ENCODE peak calls at places on chromosomes 11 and 22, in nine cellular contexts. One of them, this sample, is unnamed.

GRCh38 chr11:10375280-10376048 is 70.6 kb downstream of the ADM start:
- DNase-seq in activated T-cell treated with anti-CD3 and anti-CD28 coated beads, Interleukin-2, amount 50 U/mL, for 72 hours: no peak
- DNase-seq in fibroblast of the conjunctiva: peak
- DNase-seq in hepatic stellate cell: no peak
- DNase-seq in T-helper 9 cell: no peak
- DNase-seq in stimulated activated CD4-positive, alpha-beta T cell treated with anti-CD3 and anti-CD28 coated beads, Interleukin-12 subunit alpha, Interleukin-12 subunit beta, amount 100 ng/mL, for 24 hours: no peak
- DNase-seq in DND-41: no peak
- DNase-seq in activated CD4-positive, alpha-beta memory T cell treated with anti-CD3 and anti-CD28 coated beads for 36 hours: no peak
- DNase-seq in NCI-H460: no peak
- DNase-seq in this sample: no peak

GRCh38 chr22:24142241-24142640 is 39.0 kb upstream of the SUSD2 start:
- DNase-seq in activated T-cell treated with anti-CD3 and anti-CD28 coated beads, Interleukin-2, amount 50 U/mL, for 72 hours: no peak
- DNase-seq in fibroblast of the conjunctiva: no peak
- DNase-seq in hepatic stellate cell: no peak
- DNase-seq in T-helper 9 cell: no peak
- DNase-seq in stimulated activated CD4-positive, alpha-beta T cell treated with anti-CD3 and anti-CD28 coated beads, Interleukin-12 subunit alpha, Interleukin-12 subunit beta, amount 100 ng/mL, for 24 hours: no peak
- DNase-seq in DND-41: no peak
- DNase-seq in activated CD4-positive, alpha-beta memory T cell treated with anti-CD3 and anti-CD28 coated beads for 36 hours: no peak
- DNase-seq in NCI-H460: no peak
- DNase-seq in this sample: no peak

GRCh38 chr11:17407575-17407974 is 19.1 kb upstream of the KCNJ11 start:
- DNase-seq in activated T-cell treated with anti-CD3 and anti-CD28 coated beads, Interleukin-2, amount 50 U/mL, for 72 hours: no peak
- DNase-seq in fibroblast of the conjunctiva: no peak
- DNase-seq in hepatic stellate cell: no peak
- DNase-seq in T-helper 9 cell: no peak
- DNase-seq in stimulated activated CD4-positive, alpha-beta T cell treated with anti-CD3 and anti-CD28 coated beads, Interleukin-12 subunit alpha, Interleukin-12 subunit beta, amount 100 ng/mL, for 24 hours: no peak
- DNase-seq in DND-41: no peak
- DNase-seq in activated CD4-positive, alpha-beta memory T cell treated with anti-CD3 and anti-CD28 coated beads for 36 hours: no peak
- DNase-seq in NCI-H460: no peak
- DNase-seq in this sample: no peak

GRCh38 chr11:57237204-57237681 is at the start of gene APLNR:
- DNase-seq in activated T-cell treated with anti-CD3 and anti-CD28 coated beads, Interleukin-2, amount 50 U/mL, for 72 hours: no peak
- DNase-seq in fibroblast of the conjunctiva: no peak
- DNase-seq in hepatic stellate cell: no peak
- DNase-seq in T-helper 9 cell: no peak
- DNase-seq in stimulated activated CD4-positive, alpha-beta T cell treated with anti-CD3 and anti-CD28 coated beads, Interleukin-12 subunit alpha, Interleukin-12 subunit beta, amount 100 ng/mL, for 24 hours: no peak
- DNase-seq in DND-41: peak
- DNase-seq in activated CD4-positive, alpha-beta memory T cell treated with anti-CD3 and anti-CD28 coated beads for 36 hours: no peak
- DNase-seq in NCI-H460: no peak
- DNase-seq in this sample: no peak

GRCh38 chr11:122287401-122287800 is 171.4 kb upstream of the BLID start:
- DNase-seq in activated T-cell treated with anti-CD3 and anti-CD28 coated beads, Interleukin-2, amount 50 U/mL, for 72 hours: no peak
- DNase-seq in fibroblast of the conjunctiva: no peak
- DNase-seq in hepatic stellate cell: no peak
- DNase-seq in T-helper 9 cell: no peak
- DNase-seq in stimulated activated CD4-positive, alpha-beta T cell treated with anti-CD3 and anti-CD28 coated beads, Interleukin-12 subunit alpha, Interleukin-12 subunit beta, amount 100 ng/mL, for 24 hours: no peak
- DNase-seq in DND-41: peak
- DNase-seq in activated CD4-positive, alpha-beta memory T cell treated with anti-CD3 and anti-CD28 coated beads for 36 hours: no peak
- DNase-seq in NCI-H460: no peak
- DNase-seq in this sample: no peak

GRCh38 chr22:25566812-25567211 is 2.3 kb downstream of the GRK3 start:
- DNase-seq in activated T-cell treated with anti-CD3 and anti-CD28 coated beads, Interleukin-2, amount 50 U/mL, for 72 hours: no peak
- DNase-seq in fibroblast of the conjunctiva: no peak
- DNase-seq in hepatic stellate cell: no peak
- DNase-seq in T-helper 9 cell: no peak
- DNase-seq in stimulated activated CD4-positive, alpha-beta T cell treated with anti-CD3 and anti-CD28 coated beads, Interleukin-12 subunit alpha, Interleukin-12 subunit beta, amount 100 ng/mL, for 24 hours: no peak
- DNase-seq in DND-41: no peak
- DNase-seq in activated CD4-positive, alpha-beta memory T cell treated with anti-CD3 and anti-CD28 coated beads for 36 hours: no peak
- DNase-seq in NCI-H460: no peak
- DNase-seq in this sample: no peak

GRCh38 chr22:36930041-36930935 is 16.9 kb downstream of the CSF2RB start:
- DNase-seq in activated T-cell treated with anti-CD3 and anti-CD28 coated beads, Interleukin-2, amount 50 U/mL, for 72 hours: no peak
- DNase-seq in fibroblast of the conjunctiva: no peak
- DNase-seq in hepatic stellate cell: no peak
- DNase-seq in T-helper 9 cell: no peak
- DNase-seq in stimulated activated CD4-positive, alpha-beta T cell treated with anti-CD3 and anti-CD28 coated beads, Interleukin-12 subunit alpha, Interleukin-12 subunit beta, amount 100 ng/mL, for 24 hours: no peak
- DNase-seq in DND-41: no peak
- DNase-seq in activated CD4-positive, alpha-beta memory T cell treated with anti-CD3 and anti-CD28 coated beads for 36 hours: no peak
- DNase-seq in NCI-H460: no peak
- DNase-seq in this sample: no peak

GRCh38 chr11:44602810-44603410 is 37.4 kb downstream of the CD82 start:
- DNase-seq in activated T-cell treated with anti-CD3 and anti-CD28 coated beads, Interleukin-2, amount 50 U/mL, for 72 hours: no peak
- DNase-seq in fibroblast of the conjunctiva: no peak
- DNase-seq in hepatic stellate cell: no peak
- DNase-seq in T-helper 9 cell: no peak
- DNase-seq in stimulated activated CD4-positive, alpha-beta T cell treated with anti-CD3 and anti-CD28 coated beads, Interleukin-12 subunit alpha, Interleukin-12 subunit beta, amount 100 ng/mL, for 24 hours: no peak
- DNase-seq in DND-41: no peak
- DNase-seq in activated CD4-positive, alpha-beta memory T cell treated with anti-CD3 and anti-CD28 coated beads for 36 hours: no peak
- DNase-seq in NCI-H460: no peak
- DNase-seq in this sample: no peak

GRCh38 chr11:2940930-2941821 is 12.0 kb upstream of the PHLDA2 start:
- DNase-seq in activated T-cell treated with anti-CD3 and anti-CD28 coated beads, Interleukin-2, amount 50 U/mL, for 72 hours: peak
- DNase-seq in fibroblast of the conjunctiva: no peak
- DNase-seq in hepatic stellate cell: no peak
- DNase-seq in T-helper 9 cell: no peak
- DNase-seq in stimulated activated CD4-positive, alpha-beta T cell treated with anti-CD3 and anti-CD28 coated beads, Interleukin-12 subunit alpha, Interleukin-12 subunit beta, amount 100 ng/mL, for 24 hours: no peak
- DNase-seq in DND-41: no peak
- DNase-seq in activated CD4-positive, alpha-beta memory T cell treated with anti-CD3 and anti-CD28 coated beads for 36 hours: no peak
- DNase-seq in NCI-H460: no peak
- DNase-seq in this sample: no peak

GRCh38 chr11:63839508-63840355 is 822 bp downstream of the MARK2 start:
- DNase-seq in activated T-cell treated with anti-CD3 and anti-CD28 coated beads, Interleukin-2, amount 50 U/mL, for 72 hours: peak
- DNase-seq in fibroblast of the conjunctiva: no peak
- DNase-seq in hepatic stellate cell: no peak
- DNase-seq in T-helper 9 cell: peak
- DNase-seq in stimulated activated CD4-positive, alpha-beta T cell treated with anti-CD3 and anti-CD28 coated beads, Interleukin-12 subunit alpha, Interleukin-12 subunit beta, amount 100 ng/mL, for 24 hours: peak
- DNase-seq in DND-41: peak
- DNase-seq in activated CD4-positive, alpha-beta memory T cell treated with anti-CD3 and anti-CD28 coated beads for 36 hours: peak
- DNase-seq in NCI-H460: no peak
- DNase-seq in this sample: no peak

GRCh38 chr11:44955019-44955738 is 4.5 kb upstream of the TP53I11 start:
- DNase-seq in activated T-cell treated with anti-CD3 and anti-CD28 coated beads, Interleukin-2, amount 50 U/mL, for 72 hours: no peak
- DNase-seq in fibroblast of the conjunctiva: peak
- DNase-seq in hepatic stellate cell: peak
- DNase-seq in T-helper 9 cell: no peak
- DNase-seq in stimulated activated CD4-positive, alpha-beta T cell treated with anti-CD3 and anti-CD28 coated beads, Interleukin-12 subunit alpha, Interleukin-12 subunit beta, amount 100 ng/mL, for 24 hours: no peak
- DNase-seq in DND-41: peak
- DNase-seq in activated CD4-positive, alpha-beta memory T cell treated with anti-CD3 and anti-CD28 coated beads for 36 hours: peak
- DNase-seq in NCI-H460: no peak
- DNase-seq in this sample: peak

GRCh38 chr11:65118097-65118837 is 766 bp upstream of the ZNHIT2 start:
- DNase-seq in activated T-cell treated with anti-CD3 and anti-CD28 coated beads, Interleukin-2, amount 50 U/mL, for 72 hours: no peak
- DNase-seq in fibroblast of the conjunctiva: no peak
- DNase-seq in hepatic stellate cell: no peak
- DNase-seq in T-helper 9 cell: no peak
- DNase-seq in stimulated activated CD4-positive, alpha-beta T cell treated with anti-CD3 and anti-CD28 coated beads, Interleukin-12 subunit alpha, Interleukin-12 subunit beta, amount 100 ng/mL, for 24 hours: no peak
- DNase-seq in DND-41: no peak
- DNase-seq in activated CD4-positive, alpha-beta memory T cell treated with anti-CD3 and anti-CD28 coated beads for 36 hours: no peak
- DNase-seq in NCI-H460: no peak
- DNase-seq in this sample: no peak

GRCh38 chr11:96091476-96091875 is 167.6 kb upstream of the MTMR2 start:
- DNase-seq in activated T-cell treated with anti-CD3 and anti-CD28 coated beads, Interleukin-2, amount 50 U/mL, for 72 hours: no peak
- DNase-seq in fibroblast of the conjunctiva: no peak
- DNase-seq in hepatic stellate cell: no peak
- DNase-seq in T-helper 9 cell: no peak
- DNase-seq in stimulated activated CD4-positive, alpha-beta T cell treated with anti-CD3 and anti-CD28 coated beads, Interleukin-12 subunit alpha, Interleukin-12 subunit beta, amount 100 ng/mL, for 24 hours: no peak
- DNase-seq in DND-41: no peak
- DNase-seq in activated CD4-positive, alpha-beta memory T cell treated with anti-CD3 and anti-CD28 coated beads for 36 hours: no peak
- DNase-seq in NCI-H460: peak
- DNase-seq in this sample: no peak

GRCh38 chr22:36386900-36387663 is 685 bp downstream of the MYH9 start:
- DNase-seq in activated T-cell treated with anti-CD3 and anti-CD28 coated beads, Interleukin-2, amount 50 U/mL, for 72 hours: peak
- DNase-seq in fibroblast of the conjunctiva: no peak
- DNase-seq in hepatic stellate cell: no peak
- DNase-seq in T-helper 9 cell: no peak
- DNase-seq in stimulated activated CD4-positive, alpha-beta T cell treated with anti-CD3 and anti-CD28 coated beads, Interleukin-12 subunit alpha, Interleukin-12 subunit beta, amount 100 ng/mL, for 24 hours: no peak
- DNase-seq in DND-41: peak
- DNase-seq in activated CD4-positive, alpha-beta memory T cell treated with anti-CD3 and anti-CD28 coated beads for 36 hours: peak
- DNase-seq in NCI-H460: no peak
- DNase-seq in this sample: no peak

GRCh38 chr11:2395856-2396255 is 4.7 kb upstream of the TSSC4 start:
- DNase-seq in activated T-cell treated with anti-CD3 and anti-CD28 coated beads, Interleukin-2, amount 50 U/mL, for 72 hours: no peak
- DNase-seq in fibroblast of the conjunctiva: no peak
- DNase-seq in hepatic stellate cell: no peak
- DNase-seq in T-helper 9 cell: no peak
- DNase-seq in stimulated activated CD4-positive, alpha-beta T cell treated with anti-CD3 and anti-CD28 coated beads, Interleukin-12 subunit alpha, Interleukin-12 subunit beta, amount 100 ng/mL, for 24 hours: no peak
- DNase-seq in DND-41: no peak
- DNase-seq in activated CD4-positive, alpha-beta memory T cell treated with anti-CD3 and anti-CD28 coated beads for 36 hours: no peak
- DNase-seq in NCI-H460: no peak
- DNase-seq in this sample: no peak

GRCh38 chr11:83241291-83241946 is 44.7 kb downstream of the CCDC90B start:
- DNase-seq in activated T-cell treated with anti-CD3 and anti-CD28 coated beads, Interleukin-2, amount 50 U/mL, for 72 hours: no peak
- DNase-seq in fibroblast of the conjunctiva: peak
- DNase-seq in hepatic stellate cell: peak
- DNase-seq in T-helper 9 cell: no peak
- DNase-seq in stimulated activated CD4-positive, alpha-beta T cell treated with anti-CD3 and anti-CD28 coated beads, Interleukin-12 subunit alpha, Interleukin-12 subunit beta, amount 100 ng/mL, for 24 hours: no peak
- DNase-seq in DND-41: no peak
- DNase-seq in activated CD4-positive, alpha-beta memory T cell treated with anti-CD3 and anti-CD28 coated beads for 36 hours: peak
- DNase-seq in NCI-H460: peak
- DNase-seq in this sample: peak

GRCh38 chr11:14339356-14339755 is 19.6 kb downstream of the RRAS2 start:
- DNase-seq in activated T-cell treated with anti-CD3 and anti-CD28 coated beads, Interleukin-2, amount 50 U/mL, for 72 hours: no peak
- DNase-seq in fibroblast of the conjunctiva: no peak
- DNase-seq in hepatic stellate cell: no peak
- DNase-seq in T-helper 9 cell: no peak
- DNase-seq in stimulated activated CD4-positive, alpha-beta T cell treated with anti-CD3 and anti-CD28 coated beads, Interleukin-12 subunit alpha, Interleukin-12 subunit beta, amount 100 ng/mL, for 24 hours: no peak
- DNase-seq in DND-41: no peak
- DNase-seq in activated CD4-positive, alpha-beta memory T cell treated with anti-CD3 and anti-CD28 coated beads for 36 hours: no peak
- DNase-seq in NCI-H460: no peak
- DNase-seq in this sample: no peak

GRCh38 chr11:105315287-105315686 is 175.7 kb upstream of the CARD18 start:
- DNase-seq in activated T-cell treated with anti-CD3 and anti-CD28 coated beads, Interleukin-2, amount 50 U/mL, for 72 hours: no peak
- DNase-seq in fibroblast of the conjunctiva: no peak
- DNase-seq in hepatic stellate cell: no peak
- DNase-seq in T-helper 9 cell: no peak
- DNase-seq in stimulated activated CD4-positive, alpha-beta T cell treated with anti-CD3 and anti-CD28 coated beads, Interleukin-12 subunit alpha, Interleukin-12 subunit beta, amount 100 ng/mL, for 24 hours: no peak
- DNase-seq in DND-41: no peak
- DNase-seq in activated CD4-positive, alpha-beta memory T cell treated with anti-CD3 and anti-CD28 coated beads for 36 hours: no peak
- DNase-seq in NCI-H460: no peak
- DNase-seq in this sample: no peak

GRCh38 chr22:31969789-31970489 is 25.6 kb downstream of the YWHAH start:
- DNase-seq in activated T-cell treated with anti-CD3 and anti-CD28 coated beads, Interleukin-2, amount 50 U/mL, for 72 hours: peak
- DNase-seq in fibroblast of the conjunctiva: peak
- DNase-seq in hepatic stellate cell: peak
- DNase-seq in T-helper 9 cell: peak
- DNase-seq in stimulated activated CD4-positive, alpha-beta T cell treated with anti-CD3 and anti-CD28 coated beads, Interleukin-12 subunit alpha, Interleukin-12 subunit beta, amount 100 ng/mL, for 24 hours: peak
- DNase-seq in DND-41: peak
- DNase-seq in activated CD4-positive, alpha-beta memory T cell treated with anti-CD3 and anti-CD28 coated beads for 36 hours: peak
- DNase-seq in NCI-H460: peak
- DNase-seq in this sample: peak

GRCh38 chr11:83092488-83093384 is 21.0 kb upstream of the RAB30 start:
- DNase-seq in activated T-cell treated with anti-CD3 and anti-CD28 coated beads, Interleukin-2, amount 50 U/mL, for 72 hours: no peak
- DNase-seq in fibroblast of the conjunctiva: no peak
- DNase-seq in hepatic stellate cell: no peak
- DNase-seq in T-helper 9 cell: no peak
- DNase-seq in stimulated activated CD4-positive, alpha-beta T cell treated with anti-CD3 and anti-CD28 coated beads, Interleukin-12 subunit alpha, Interleukin-12 subunit beta, amount 100 ng/mL, for 24 hours: no peak
- DNase-seq in DND-41: no peak
- DNase-seq in activated CD4-positive, alpha-beta memory T cell treated with anti-CD3 and anti-CD28 coated beads for 36 hours: no peak
- DNase-seq in NCI-H460: no peak
- DNase-seq in this sample: no peak

GRCh38 chr22:46262449-46263207 is 515 bp downstream of the PKDREJ start:
- DNase-seq in activated T-cell treated with anti-CD3 and anti-CD28 coated beads, Interleukin-2, amount 50 U/mL, for 72 hours: peak
- DNase-seq in fibroblast of the conjunctiva: peak
- DNase-seq in hepatic stellate cell: no peak
- DNase-seq in T-helper 9 cell: no peak
- DNase-seq in stimulated activated CD4-positive, alpha-beta T cell treated with anti-CD3 and anti-CD28 coated beads, Interleukin-12 subunit alpha, Interleukin-12 subunit beta, amount 100 ng/mL, for 24 hours: peak
- DNase-seq in DND-41: no peak
- DNase-seq in activated CD4-positive, alpha-beta memory T cell treated with anti-CD3 and anti-CD28 coated beads for 36 hours: peak
- DNase-seq in NCI-H460: no peak
- DNase-seq in this sample: no peak

This sample was measured in AG04450.